ENCODE peak calls at places on chromosome 13, in nine cellular contexts. One of them, this sample, is unnamed.

GRCh38 chr13:76210262-76210661 is 574.1 kb downstream of the LMO7 start:
- DNase-seq in adrenal gland: no peak
- DNase-seq in cardiac fibroblast: peak
- DNase-seq in lower leg skin: no peak
- DNase-seq in mucosa of descending colon: no peak
- DNase-seq in neural progenitor cell: no peak
- DNase-seq in fibroblast of the aortic adventitia: no peak
- DNase-seq in suprapubic skin: no peak
- DNase-seq in spleen: no peak
- DNase-seq in this sample: no peak

GRCh38 chr13:22144806-22145205 is 473.9 kb downstream of the FGF9 start:
- DNase-seq in neural progenitor cell: no peak
- DNase-seq in fibroblast of the aortic adventitia: no peak
- DNase-seq in lower leg skin: no peak
- DNase-seq in spleen: no peak
- DNase-seq in mucosa of descending colon: no peak
- DNase-seq in cardiac fibroblast: no peak
- DNase-seq in adrenal gland: no peak
- DNase-seq in suprapubic skin: no peak
- DNase-seq in this sample: no peak

GRCh38 chr13:99981115-99982020 is at the start of gene ZIC2:
- DNase-seq in fibroblast of the aortic adventitia: no peak
- DNase-seq in suprapubic skin: no peak
- DNase-seq in lower leg skin: no peak
- DNase-seq in spleen: peak
- DNase-seq in cardiac fibroblast: no peak
- DNase-seq in adrenal gland: peak
- DNase-seq in neural progenitor cell: peak
- DNase-seq in mucosa of descending colon: no peak
- DNase-seq in this sample: no peak

GRCh38 chr13:30112602-30113435 is 194.5 kb downstream of the KATNAL1 start:
- DNase-seq in lower leg skin: peak
- DNase-seq in cardiac fibroblast: peak
- DNase-seq in spleen: peak
- DNase-seq in neural progenitor cell: peak
- DNase-seq in suprapubic skin: peak
- DNase-seq in fibroblast of the aortic adventitia: peak
- DNase-seq in mucosa of descending colon: peak
- DNase-seq in adrenal gland: peak
- DNase-seq in this sample: peak

GRCh38 chr13:66128692-66129269 is 1101.4 kb downstream of the PCDH9 start:
- DNase-seq in cardiac fibroblast: no peak
- DNase-seq in neural progenitor cell: no peak
- DNase-seq in mucosa of descending colon: no peak
- DNase-seq in fibroblast of the aortic adventitia: no peak
- DNase-seq in suprapubic skin: no peak
- DNase-seq in lower leg skin: no peak
- DNase-seq in spleen: no peak
- DNase-seq in adrenal gland: no peak
- DNase-seq in this sample: no peak

GRCh38 chr13:104773775-104774174 is 1707.6 kb upstream of the SLC10A2 start:
- DNase-seq in spleen: no peak
- DNase-seq in lower leg skin: no peak
- DNase-seq in suprapubic skin: no peak
- DNase-seq in neural progenitor cell: peak
- DNase-seq in mucosa of descending colon: no peak
- DNase-seq in fibroblast of the aortic adventitia: peak
- DNase-seq in cardiac fibroblast: peak
- DNase-seq in adrenal gland: no peak
- DNase-seq in this sample: peak

GRCh38 chr13:68160466-68160865 is 930.3 kb upstream of the PCDH9 start:
- DNase-seq in adrenal gland: no peak
- DNase-seq in neural progenitor cell: no peak
- DNase-seq in mucosa of descending colon: no peak
- DNase-seq in suprapubic skin: no peak
- DNase-seq in cardiac fibroblast: no peak
- DNase-seq in spleen: no peak
- DNase-seq in lower leg skin: no peak
- DNase-seq in fibroblast of the aortic adventitia: peak
- DNase-seq in this sample: no peak

GRCh38 chr13:58994778-58995177 is 1169.0 kb downstream of the DIAPH3 start:
- DNase-seq in adrenal gland: no peak
- DNase-seq in spleen: no peak
- DNase-seq in neural progenitor cell: no peak
- DNase-seq in suprapubic skin: no peak
- DNase-seq in fibroblast of the aortic adventitia: no peak
- DNase-seq in cardiac fibroblast: no peak
- DNase-seq in lower leg skin: no peak
- DNase-seq in mucosa of descending colon: no peak
- DNase-seq in this sample: no peak

GRCh38 chr13:39876258-39876657 is 220.8 kb downstream of the COG6 start:
- DNase-seq in fibroblast of the aortic adventitia: peak
- DNase-seq in cardiac fibroblast: peak
- DNase-seq in adrenal gland: no peak
- DNase-seq in suprapubic skin: no peak
- DNase-seq in lower leg skin: no peak
- DNase-seq in spleen: no peak
- DNase-seq in mucosa of descending colon: no peak
- DNase-seq in neural progenitor cell: no peak
- DNase-seq in this sample: peak

GRCh38 chr13:71209217-71209616 is 657.8 kb downstream of the DACH1 start:
- DNase-seq in mucosa of descending colon: no peak
- DNase-seq in adrenal gland: no peak
- DNase-seq in spleen: no peak
- DNase-seq in lower leg skin: no peak
- DNase-seq in fibroblast of the aortic adventitia: no peak
- DNase-seq in suprapubic skin: no peak
- DNase-seq in neural progenitor cell: no peak
- DNase-seq in cardiac fibroblast: no peak
- DNase-seq in this sample: no peak

GRCh38 chr13:22325761-22326160 is 654.9 kb downstream of the FGF9 start:
- DNase-seq in mucosa of descending colon: no peak
- DNase-seq in cardiac fibroblast: no peak
- DNase-seq in spleen: no peak
- DNase-seq in adrenal gland: no peak
- DNase-seq in fibroblast of the aortic adventitia: no peak
- DNase-seq in suprapubic skin: no peak
- DNase-seq in neural progenitor cell: no peak
- DNase-seq in lower leg skin: no peak
- DNase-seq in this sample: no peak

GRCh38 chr13:23871616-23872220 is 17.5 kb downstream of the MIPEP start:
- DNase-seq in lower leg skin: no peak
- DNase-seq in mucosa of descending colon: no peak
- DNase-seq in fibroblast of the aortic adventitia: peak
- DNase-seq in spleen: no peak
- DNase-seq in cardiac fibroblast: peak
- DNase-seq in adrenal gland: no peak
- DNase-seq in suprapubic skin: no peak
- DNase-seq in neural progenitor cell: peak
- DNase-seq in this sample: no peak

GRCh38 chr13:26961890-26962615 is 201.5 kb upstream of the GPR12 start:
- DNase-seq in lower leg skin: no peak
- DNase-seq in neural progenitor cell: no peak
- DNase-seq in adrenal gland: no peak
- DNase-seq in fibroblast of the aortic adventitia: no peak
- DNase-seq in mucosa of descending colon: peak
- DNase-seq in spleen: no peak
- DNase-seq in cardiac fibroblast: no peak
- DNase-seq in suprapubic skin: no peak
- DNase-seq in this sample: no peak

GRCh38 chr13:76854894-76855293 is 31.3 kb downstream of the KCTD12 start:
- DNase-seq in suprapubic skin: no peak
- DNase-seq in mucosa of descending colon: no peak
- DNase-seq in neural progenitor cell: no peak
- DNase-seq in fibroblast of the aortic adventitia: peak
- DNase-seq in spleen: no peak
- DNase-seq in lower leg skin: no peak
- DNase-seq in cardiac fibroblast: peak
- DNase-seq in adrenal gland: no peak
- DNase-seq in this sample: no peak

GRCh38 chr13:89565711-89566110 is 1781.8 kb upstream of the MIR17HG start:
- DNase-seq in lower leg skin: no peak
- DNase-seq in spleen: no peak
- DNase-seq in cardiac fibroblast: no peak
- DNase-seq in neural progenitor cell: no peak
- DNase-seq in mucosa of descending colon: no peak
- DNase-seq in suprapubic skin: no peak
- DNase-seq in fibroblast of the aortic adventitia: no peak
- DNase-seq in adrenal gland: no peak
- DNase-seq in this sample: no peak

DNA sequence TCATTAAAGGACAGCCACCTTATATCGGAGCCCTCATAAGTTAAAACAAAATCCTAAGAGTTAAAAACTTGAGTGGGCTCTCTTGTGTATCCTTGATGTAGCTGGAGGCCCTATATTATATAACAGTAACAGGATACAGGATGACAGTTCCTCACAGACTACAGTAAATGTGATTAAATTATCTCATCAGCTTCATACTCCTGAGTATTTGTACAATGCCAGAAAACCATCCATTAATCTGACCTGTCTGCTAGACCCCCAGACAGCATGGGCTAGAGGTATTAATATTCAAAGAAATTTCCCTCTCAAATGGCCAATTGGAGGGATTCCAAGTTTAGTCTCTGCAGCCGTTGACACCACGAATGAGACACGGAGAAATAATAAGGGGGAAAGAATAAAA is 155.7 kb upstream of the KLF12 start:
- DNase-seq in suprapubic skin: no peak
- DNase-seq in mucosa of descending colon: no peak
- DNase-seq in neural progenitor cell: no peak
- DNase-seq in spleen: no peak
- DNase-seq in cardiac fibroblast: no peak
- DNase-seq in fibroblast of the aortic adventitia: no peak
- DNase-seq in adrenal gland: no peak
- DNase-seq in lower leg skin: no peak
- DNase-seq in this sample: no peak
- H3K4me3 ChIP-seq in suprapubic skin: no peak
- H3K4me3 ChIP-seq in mucosa of descending colon: no peak
- H3K4me3 ChIP-seq in neural progenitor cell: no peak
- H3K4me3 ChIP-seq in spleen: no peak
- H3K4me3 ChIP-seq in cardiac fibroblast: no peak
- H3K4me3 ChIP-seq in fibroblast of the aortic adventitia: no peak
- H3K4me3 ChIP-seq in adrenal gland: peak
- H3K4me3 ChIP-seq in lower leg skin: no peak
- H3K4me3 ChIP-seq in this sample: no peak

GRCh38 chr13:51784097-51784496 is 19.9 kb downstream of the DHRS12 start:
- DNase-seq in neural progenitor cell: no peak
- DNase-seq in adrenal gland: no peak
- DNase-seq in spleen: no peak
- DNase-seq in mucosa of descending colon: no peak
- DNase-seq in lower leg skin: no peak
- DNase-seq in suprapubic skin: peak
- DNase-seq in fibroblast of the aortic adventitia: no peak
- DNase-seq in cardiac fibroblast: no peak
- DNase-seq in this sample: no peak

GRCh38 chr13:51780099-51780498 is 23.9 kb downstream of the DHRS12 start:
- DNase-seq in lower leg skin: no peak
- DNase-seq in suprapubic skin: no peak
- DNase-seq in cardiac fibroblast: no peak
- DNase-seq in adrenal gland: no peak
- DNase-seq in neural progenitor cell: no peak
- DNase-seq in mucosa of descending colon: no peak
- DNase-seq in spleen: no peak
- DNase-seq in fibroblast of the aortic adventitia: no peak
- DNase-seq in this sample: no peak

GRCh38 chr13:51783432-51784094 is 20.4 kb downstream of the DHRS12 start:
- DNase-seq in cardiac fibroblast: no peak
- DNase-seq in neural progenitor cell: no peak
- DNase-seq in spleen: no peak
- DNase-seq in fibroblast of the aortic adventitia: no peak
- DNase-seq in adrenal gland: no peak
- DNase-seq in mucosa of descending colon: no peak
- DNase-seq in suprapubic skin: peak
- DNase-seq in lower leg skin: no peak
- DNase-seq in this sample: no peak

GRCh38 chr13:51782026-51782710 is 21.8 kb downstream of the DHRS12 start:
- DNase-seq in lower leg skin: no peak
- DNase-seq in cardiac fibroblast: no peak
- DNase-seq in mucosa of descending colon: no peak
- DNase-seq in neural progenitor cell: no peak
- DNase-seq in suprapubic skin: peak
- DNase-seq in adrenal gland: no peak
- DNase-seq in spleen: no peak
- DNase-seq in fibroblast of the aortic adventitia: no peak
- DNase-seq in this sample: no peak

GRCh38 chr13:51781246-51782022 is 22.5 kb downstream of the DHRS12 start:
- DNase-seq in mucosa of descending colon: no peak
- DNase-seq in spleen: no peak
- DNase-seq in adrenal gland: no peak
- DNase-seq in lower leg skin: no peak
- DNase-seq in fibroblast of the aortic adventitia: no peak
- DNase-seq in neural progenitor cell: peak
- DNase-seq in suprapubic skin: no peak
- DNase-seq in cardiac fibroblast: peak
- DNase-seq in this sample: no peak
- TF ChIP-seq CTCF in mucosa of descending colon: no peak
- TF ChIP-seq CTCF in spleen: no peak
- TF ChIP-seq CTCF in adrenal gland: no peak
- TF ChIP-seq CTCF in lower leg skin: no peak
- TF ChIP-seq CTCF in fibroblast of the aortic adventitia: no peak
- TF ChIP-seq CTCF in neural progenitor cell: peak
- TF ChIP-seq CTCF in suprapubic skin: no peak
- TF ChIP-seq CTCF in cardiac fibroblast: peak
- TF ChIP-seq CTCF in this sample: peak

GRCh38 chr13:35724480-35724879 is 248.0 kb upstream of the MAB21L1 start:
- DNase-seq in spleen: no peak
- DNase-seq in neural progenitor cell: no peak
- DNase-seq in cardiac fibroblast: peak
- DNase-seq in suprapubic skin: no peak
- DNase-seq in fibroblast of the aortic adventitia: peak
- DNase-seq in mucosa of descending colon: no peak
- DNase-seq in adrenal gland: no peak
- DNase-seq in lower leg skin: no peak
- DNase-seq in this sample: no peak
- H3K4me3 ChIP-seq in spleen: no peak
- H3K4me3 ChIP-seq in neural progenitor cell: no peak
- H3K4me3 ChIP-seq in cardiac fibroblast: no peak
- H3K4me3 ChIP-seq in suprapubic skin: no peak
- H3K4me3 ChIP-seq in fibroblast of the aortic adventitia: no peak
- H3K4me3 ChIP-seq in mucosa of descending colon: no peak
- H3K4me3 ChIP-seq in adrenal gland: no peak
- H3K4me3 ChIP-seq in lower leg skin: no peak
- H3K4me3 ChIP-seq in this sample: no peak

DNA sequence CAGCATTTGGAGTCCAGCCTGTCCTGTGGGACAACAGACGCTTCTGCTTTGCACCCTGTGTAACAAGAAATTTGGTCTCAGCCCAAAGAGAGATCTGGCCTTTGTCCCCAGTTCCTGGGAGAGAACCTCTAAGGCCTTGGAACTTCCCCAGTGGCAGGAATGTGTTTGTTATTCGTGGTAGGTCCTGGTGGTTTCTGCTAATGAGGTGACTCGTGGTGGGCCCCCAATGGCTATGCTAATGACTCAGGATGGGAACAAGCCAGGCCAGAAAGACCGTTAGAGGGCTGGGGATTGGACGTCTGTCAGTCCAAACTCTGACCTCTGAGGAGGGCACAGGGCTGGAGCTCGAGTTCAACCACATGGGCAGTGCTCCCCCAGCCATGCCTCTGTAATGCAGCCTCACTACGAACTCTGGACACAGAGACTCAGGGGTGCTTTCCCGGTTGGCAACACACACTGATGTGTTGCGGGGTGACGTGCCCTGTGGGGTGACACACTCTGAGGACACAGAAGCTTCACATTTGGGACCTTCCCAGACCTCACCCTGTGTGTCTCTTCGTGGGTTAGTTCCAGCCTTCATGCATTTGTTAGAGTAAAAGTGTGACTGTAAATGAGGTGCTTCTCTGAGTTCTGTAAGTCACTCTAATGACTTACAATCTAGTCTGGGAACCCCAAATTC is 38.9 kb downstream of the TEX29 start:
- DNase-seq in mucosa of descending colon: no peak
- DNase-seq in spleen: no peak
- DNase-seq in adrenal gland: no peak
- DNase-seq in neural progenitor cell: peak
- DNase-seq in fibroblast of the aortic adventitia: no peak
- DNase-seq in lower leg skin: no peak
- DNase-seq in cardiac fibroblast: no peak
- DNase-seq in suprapubic skin: no peak
- DNase-seq in this sample: no peak
- TF ChIP-seq CTCF in mucosa of descending colon: no peak
- TF ChIP-seq CTCF in spleen: no peak
- TF ChIP-seq CTCF in adrenal gland: no peak
- TF ChIP-seq CTCF in neural progenitor cell: peak
- TF ChIP-seq CTCF in fibroblast of the aortic adventitia: no peak
- TF ChIP-seq CTCF in lower leg skin: no peak
- TF ChIP-seq CTCF in cardiac fibroblast: no peak
- TF ChIP-seq CTCF in suprapubic skin: no peak
- TF ChIP-seq CTCF in this sample: no peak

This sample was measured in BJ.